ENCODE peak calls at places on chromosomes 5 and 9, in four cellular contexts. E is H1, Q is HepG2, A is K562. Z is an unnamed sample.

GRCh38 chr9:137021574-137021978 is 6.5 kb downstream of the ABCA2 start:
- DNase-seq in E (no peak), Q (peak), A (no peak), Z (no peak)

GRCh38 chr5:151048526-151048925 is 28.1 kb downstream of the GPX3 start:
- DNase-seq in E (peak), Q (no peak), A (no peak), Z (peak)

GRCh38 chr9:5425006-5425628 is 12.6 kb downstream of the PLGRKT start:
- DNase-seq in E (no peak), Q (peak), A (peak), Z (peak)

GRCh38 chr5:23446436-23446835 is 61.0 kb upstream of the PRDM9 start:
- DNase-seq in E (no peak), Q (no peak), A (no peak), Z (no peak)

GRCh38 chr5:64690417-64691151 is at the start of gene SHISAL2B:
- DNase-seq in E (peak), Q (no peak), A (no peak), Z (peak)

GRCh38 chr9:124776952-124777645 is at the start of gene OLFML2A:
- DNase-seq in E (peak), Q (no peak), A (no peak), Z (peak)

GRCh38 chr5:146301666-146302065 is 37.0 kb upstream of the POU4F3 start:
- DNase-seq in E (no peak), Q (no peak), A (no peak), Z (no peak)

GRCh38 chr5:178207183-178207916 is 3.0 kb downstream of the HNRNPAB start:
- DNase-seq in E (no peak), Q (peak), A (no peak), Z (peak)

GRCh38 chr5:24167791-24168190 is 477.0 kb downstream of the CDH10 start:
- DNase-seq in E (no peak), Q (no peak), A (no peak), Z (no peak)

GRCh38 chr5:180118391-180118791 is 46.8 kb upstream of the RNF130 start:
- DNase-seq in E (peak), Q (no peak), A (no peak), Z (no peak)

GRCh38 chr5:124764992-124765611 is 18.7 kb upstream of the ZNF608 start:
- DNase-seq in E (no peak), Q (peak), A (no peak), Z (no peak)

GRCh38 chr5:39167141-39167972 is 52.0 kb downstream of the FYB1 start:
- DNase-seq in E (no peak), Q (no peak), A (peak), Z (peak)

GRCh38 chr5:142717582-142718215 is 31.8 kb upstream of the FGF1 start:
- DNase-seq in E (no peak), Q (peak), A (peak), Z (peak)

GRCh38 chr9:117624106-117624505 is 80.1 kb upstream of the TLR4 start:
- DNase-seq in E (no peak), Q (no peak), A (no peak), Z (no peak)

GRCh38 chr5:114361724-114362196 is at the start of gene KCNN2:
- DNase-seq in E (no peak), Q (peak), A (no peak), Z (peak)

GRCh38 chr9:90921104-90921503 is 119.5 kb downstream of the SYK start:
- DNase-seq in E (no peak), Q (no peak), A (no peak), Z (no peak)

GRCh38 chr9:133370680-133371079 is 5.2 kb downstream of the SURF4 start:
- DNase-seq in E (no peak), Q (no peak), A (no peak), Z (no peak)

GRCh38 chr9:129857207-129857606 is 21.9 kb downstream of the USP20 start:
- DNase-seq in E (no peak), Q (no peak), A (peak), Z (no peak)

GRCh38 chr5:140140435-140140834 is 14.7 kb downstream of the IGIP start:
- DNase-seq in E (peak), Q (no peak), A (no peak), Z (no peak)

GRCh38 chr9:116280529-116280928 is 126.9 kb downstream of the PAPPA start:
- DNase-seq in E (no peak), Q (no peak), A (no peak), Z (no peak)

GRCh38 chr5:150486402-150487198 is 21.3 kb upstream of the NDST1 start:
- DNase-seq in E (peak), Q (peak), A (peak), Z (peak)

DNA sequence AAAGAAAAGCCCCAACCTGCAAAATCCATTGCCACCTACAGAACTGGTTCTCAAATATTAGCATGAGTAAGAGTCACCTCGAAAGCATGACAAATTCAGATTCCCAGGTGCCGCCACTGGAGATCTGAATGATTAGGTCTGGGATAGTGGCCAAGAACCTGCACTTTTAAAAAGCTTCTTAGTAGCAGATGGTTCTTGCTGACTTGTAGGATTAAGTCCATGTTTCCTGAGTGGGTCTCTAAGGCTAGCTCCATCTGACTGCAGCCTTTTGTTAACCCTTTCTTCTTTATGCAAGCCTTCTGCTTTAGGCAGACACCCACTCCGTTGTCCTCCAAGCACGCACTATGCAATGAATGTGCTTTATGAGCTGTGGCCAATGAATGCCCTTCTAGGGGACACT is 178.5 kb upstream of the CDH18 start:
- DNase-seq in E (no peak), Q (no peak), A (no peak), Z (no peak)
- TF ChIP-seq RNF2 in E (no peak), Q (no peak), A (no peak), Z (no peak)

GRCh38 chr5:32195265-32195664 is 21.1 kb upstream of the GOLPH3 start:
- DNase-seq in E (no peak), Q (no peak), A (no peak), Z (no peak)

GRCh38 chr5:32197032-32197431 is 22.9 kb upstream of the GOLPH3 start:
- DNase-seq in E (no peak), Q (no peak), A (no peak), Z (no peak)

GRCh38 chr5:32187675-32188074 is 13.6 kb upstream of the GOLPH3 start:
- DNase-seq in E (no peak), Q (no peak), A (no peak), Z (no peak)

GRCh38 chr5:32190094-32190493 is 16.0 kb upstream of the GOLPH3 start:
- DNase-seq in E (no peak), Q (no peak), A (no peak), Z (no peak)

DNA sequence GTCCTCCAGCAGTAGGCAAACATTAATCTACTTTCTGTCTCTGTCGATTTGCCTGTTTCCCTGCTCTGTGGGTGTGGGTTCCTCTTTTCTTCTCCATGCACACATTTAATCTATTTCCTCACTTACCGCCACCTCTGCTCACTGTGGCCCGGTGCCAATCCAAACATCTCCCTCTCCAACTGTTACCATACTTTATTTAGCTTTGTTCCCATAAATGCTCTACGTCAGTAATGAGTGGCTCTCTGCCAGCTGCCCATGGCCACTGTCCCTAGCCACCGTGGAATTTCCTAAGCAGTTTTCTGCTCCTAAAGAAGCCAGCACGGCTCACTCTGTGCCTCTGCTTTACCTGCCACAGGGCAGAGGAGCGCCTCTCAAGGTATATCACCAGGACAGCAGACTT is 19.5 kb upstream of the GOLPH3 start:
- DNase-seq in E (no peak), Q (peak), A (no peak), Z (peak)
- TF ChIP-seq PHF8 in E (no peak), Q (no peak), A (no peak), Z (no peak)

GRCh38 chr9:36812556-36812955 is 221.5 kb downstream of the PAX5 start:
- DNase-seq in E (no peak), Q (no peak), A (no peak), Z (no peak)
- TF ChIP-seq MAX in E (no peak), Q (no peak), A (no peak), Z (no peak)

DNA sequence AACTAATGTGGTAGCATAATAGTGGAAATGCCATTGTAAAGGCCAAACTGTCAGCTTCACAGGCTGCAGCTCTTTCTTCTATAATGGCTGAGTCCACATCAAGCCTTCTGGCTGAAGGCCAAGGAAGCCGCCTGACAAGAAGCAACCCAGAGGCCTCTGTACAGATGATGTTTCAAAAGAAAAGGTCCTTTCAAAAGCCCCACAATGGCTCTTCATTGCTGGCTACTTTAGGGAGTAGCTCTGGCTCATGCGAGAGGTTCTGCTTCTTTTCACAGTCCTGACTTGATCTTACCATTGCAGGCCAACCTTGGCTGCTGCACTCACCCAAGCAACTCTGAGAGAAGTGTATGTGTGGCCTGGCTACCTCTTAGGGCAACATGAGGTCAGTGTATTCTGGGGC is 54.5 kb upstream of the EQTN start:
- DNase-seq in E (no peak), Q (no peak), A (no peak), Z (no peak)
- TF ChIP-seq RNF2 in E (no peak), Q (no peak), A (no peak), Z (no peak)

DNA sequence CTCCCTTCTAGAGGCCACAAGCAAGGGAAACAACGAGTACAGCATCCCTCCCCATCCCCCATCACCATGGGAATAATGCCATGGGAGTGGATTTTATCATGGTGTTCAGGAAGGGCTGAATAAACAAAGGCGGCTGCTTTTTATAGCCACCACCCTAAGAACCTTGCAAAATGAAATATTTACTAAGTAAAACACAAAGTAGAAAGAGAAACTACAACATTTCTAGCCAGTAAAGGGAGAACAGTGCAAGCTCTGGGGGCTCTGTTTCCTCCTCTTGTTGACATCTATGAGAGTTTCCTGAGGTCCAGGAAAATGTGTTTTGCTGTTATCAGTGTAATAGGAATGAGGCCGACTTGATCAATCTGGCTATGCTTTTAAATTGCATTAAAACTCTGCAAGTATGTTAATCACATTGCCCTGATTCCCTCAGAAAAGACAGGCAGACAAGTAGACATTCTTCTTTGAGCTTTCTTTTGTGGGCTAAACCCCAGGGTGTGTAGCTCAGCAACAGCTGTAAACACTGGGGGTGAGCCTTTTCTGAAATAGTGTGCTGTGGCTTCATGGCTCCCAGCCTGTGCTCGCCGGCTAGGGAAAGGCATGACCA is 31.1 kb downstream of the SV2C start:
- DNase-seq in E (no peak), Q (no peak), A (no peak), Z (no peak)
- TF ChIP-seq PHF8 in E (no peak), Q (no peak), A (no peak), Z (no peak)

DNA sequence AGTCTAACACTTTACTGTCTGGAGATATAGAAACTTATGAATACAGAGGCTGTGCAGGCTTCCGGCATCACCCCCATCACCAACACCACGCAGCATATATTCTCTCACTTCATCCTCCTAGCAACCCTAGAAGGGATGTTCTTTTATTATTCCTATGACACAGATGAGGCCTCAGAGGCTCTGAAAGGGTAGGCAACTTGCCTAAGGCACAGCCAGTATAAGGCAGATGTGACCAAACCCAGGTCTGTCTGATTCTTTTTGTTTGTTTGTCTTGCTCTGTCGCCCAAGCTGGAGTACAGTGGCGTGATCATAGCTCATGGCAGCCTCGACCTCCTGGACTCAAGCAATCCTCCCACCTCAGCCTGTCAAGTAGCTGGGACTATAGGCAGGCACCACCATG is 22.8 kb upstream of the CORO2A start:
- DNase-seq in E (no peak), Q (no peak), A (no peak), Z (no peak)
- TF ChIP-seq MAX in E (no peak), Q (no peak), A (no peak), Z (no peak)

GRCh38 chr5:370311-370958 is 48.9 kb downstream of the AHRR start:
- DNase-seq in E (peak), Q (no peak), A (no peak), Z (no peak)
- TF ChIP-seq RNF2 in E (no peak), Q (no peak), A (no peak), Z (no peak)

GRCh38 chr5:98320317-98320716 is 453.1 kb upstream of the RGMB start:
- DNase-seq in E (no peak), Q (no peak), A (no peak), Z (no peak)

GRCh38 chr5:98319299-98320011 is 454.0 kb upstream of the RGMB start:
- DNase-seq in E (no peak), Q (no peak), A (no peak), Z (no peak)

GRCh38 chr5:98321356-98321755 is 452.1 kb upstream of the RGMB start:
- DNase-seq in E (no peak), Q (no peak), A (no peak), Z (no peak)
- TF ChIP-seq PHF8 in E (no peak), Q (no peak), A (no peak), Z (no peak)

GRCh38 chr5:173472164-173472563 is 143.9 kb upstream of the STC2 start:
- DNase-seq in E (no peak), Q (peak), A (no peak), Z (peak)
- TF ChIP-seq MAX in E (no peak), Q (peak), A (no peak), Z (peak)

GRCh38 chr5:59548807-59549357 is 344.6 kb downstream of the PDE4D start:
- DNase-seq in E (no peak), Q (peak), A (no peak), Z (peak)
- TF ChIP-seq RNF2 in E (no peak), Q (no peak), A (no peak), Z (no peak)